ENCODE peak calls at places on chromosomes 2 and 18, in six cellular contexts. M is endothelial cell of umbilical vein, C is A549, A is HepG2, H is K562, F is GM12878. U is an unnamed sample.

GRCh38 chr2:36695746-36696415 is 626 bp upstream of the VIT start:
- DNase-seq in C (peak; percentile 45), M (peak; percentile 70), F (no peak), H (no peak), A (no peak), U (peak; percentile 74)

GRCh38 chr2:155485141-155485842 is 786.8 kb downstream of the KCNJ3 start:
- DNase-seq in C (no peak), F (no peak), A (no peak), H (no peak), M (no peak), U (no peak)

GRCh38 chr2:9637330-9637729 is 6.5 kb upstream of the YWHAQ start:
- DNase-seq in H (no peak), M (peak; percentile 36), C (no peak), A (peak; percentile 62), F (no peak), U (no peak)

GRCh38 chr2:121237336-121237979 is 47.5 kb downstream of the TFCP2L1 start:
- DNase-seq in C (no peak), A (no peak), H (no peak), F (no peak), M (no peak), U (no peak)

GRCh38 chr2:128633501-128633900 is 314.8 kb upstream of the HS6ST1 start:
- DNase-seq in M (no peak), A (no peak), F (no peak), C (no peak), H (no peak), U (no peak)

GRCh38 chr18:57786038-57786437 is 17.1 kb downstream of the ATP8B1 start:
- DNase-seq in M (no peak), C (no peak), F (no peak), A (no peak), H (no peak), U (no peak)

GRCh38 chr18:12403601-12404506 is 3.9 kb upstream of the PRELID3A start:
- DNase-seq in F (no peak), C (peak; percentile 80), A (no peak), M (peak; percentile 68), H (peak; percentile 87), U (peak; percentile 77)

GRCh38 chr18:31407649-31408048 is 31.1 kb downstream of the DSG4 start:
- DNase-seq in M (no peak), A (no peak), C (no peak), H (no peak), F (no peak), U (no peak)

GRCh38 chr2:22281033-22281432 is 1103.9 kb upstream of the KLHL29 start:
- DNase-seq in C (no peak), A (no peak), F (no peak), H (no peak), M (no peak), U (peak; percentile 10)

GRCh38 chr2:241659150-241659739 is 21.8 kb downstream of the ATG4B start:
- DNase-seq in C (peak; percentile 82), A (peak; percentile 78), F (no peak), M (peak; percentile 71), H (peak; percentile 61), U (peak; percentile 74)

GRCh38 chr2:191811807-191812602 is 34.9 kb downstream of the CAVIN2 start:
- DNase-seq in H (peak; percentile 70), A (peak; percentile 68), F (no peak), M (peak; percentile 86), C (peak; percentile 65), U (peak; percentile 62)

GRCh38 chr2:230915297-230915696 is 9.7 kb downstream of the GPR55 start:
- DNase-seq in A (no peak), H (no peak), M (no peak), F (no peak), C (no peak), U (no peak)

GRCh38 chr2:222944552-222944951 is 83.7 kb downstream of the ACSL3 start:
- DNase-seq in M (no peak), A (no peak), F (no peak), H (no peak), C (no peak), U (no peak)

GRCh38 chr2:23381084-23381483 is 3.9 kb upstream of the KLHL29 start:
- DNase-seq in A (peak; percentile 18), F (peak; percentile 44), M (peak; percentile 91), H (no peak), C (peak; percentile 79), U (peak; percentile 70)

GRCh38 chr2:70182689-70183088 is 8.1 kb downstream of the C2orf42 start:
- DNase-seq in H (no peak), A (no peak), F (no peak), C (no peak), M (no peak), U (no peak)

GRCh38 chr18:5627756-5628511 is 84.1 kb upstream of the EPB41L3 start:
- DNase-seq in C (no peak), M (peak; percentile 2), H (no peak), A (no peak), F (no peak), U (no peak)

GRCh38 chr2:24359701-24360049 is 661 bp downstream of the ITSN2 start:
- DNase-seq in A (no peak), H (peak; percentile 38), C (no peak), F (no peak), M (no peak), U (peak; percentile 40)

GRCh38 chr2:128008089-128008672 is 19.7 kb downstream of the SAP130 start:
- DNase-seq in C (no peak), F (no peak), A (no peak), M (no peak), H (no peak), U (peak; percentile 11)

GRCh38 chr2:236054125-236054524 is 114.1 kb downstream of the GBX2 start:
- DNase-seq in A (no peak), F (no peak), M (no peak), C (no peak), H (no peak), U (no peak)

GRCh38 chr2:220887271-220887870 is 684.7 kb downstream of the EPHA4 start:
- DNase-seq in A (no peak), C (no peak), F (no peak), H (no peak), M (no peak), U (no peak)

GRCh38 chr2:101999122-101999789 is 7.5 kb downstream of the IL1R2 start:
- DNase-seq in H (no peak), A (peak; percentile 89), F (no peak), C (peak; percentile 27), M (no peak), U (peak; percentile 11)

GRCh38 chr2:190407246-190407661 is 901 bp upstream of the MFSD6 start:
- DNase-seq in F (no peak), H (peak; percentile 7), A (no peak), M (no peak), C (peak; percentile 24), U (peak; percentile 55)

GRCh38 chr2:102107741-102108070 is 34.8 kb upstream of the IL1R1 start:
- DNase-seq in A (peak; percentile 98), H (no peak), F (peak; percentile 33), C (peak; percentile 75), M (no peak), U (no peak)

GRCh38 chr2:25402477-25402876 is 60.8 kb upstream of the DNMT3A start:
- DNase-seq in F (no peak), A (no peak), H (no peak), C (no peak), M (no peak), U (no peak)

GRCh38 chr2:8575810-8576423 is 105.9 kb upstream of the ID2 start:
- DNase-seq in M (no peak), H (no peak), A (no peak), F (no peak), C (no peak), U (no peak)

GRCh38 chr2:222753251-222753824 is 81.9 kb downstream of the MOGAT1 start:
- DNase-seq in C (no peak), H (peak; percentile 15), M (no peak), A (no peak), F (no peak), U (no peak)

GRCh38 chr2:183149489-183149888 is 25.2 kb downstream of the NUP35 start:
- DNase-seq in M (peak; percentile 8), H (no peak), A (no peak), C (no peak), F (no peak), U (no peak)

DNA sequence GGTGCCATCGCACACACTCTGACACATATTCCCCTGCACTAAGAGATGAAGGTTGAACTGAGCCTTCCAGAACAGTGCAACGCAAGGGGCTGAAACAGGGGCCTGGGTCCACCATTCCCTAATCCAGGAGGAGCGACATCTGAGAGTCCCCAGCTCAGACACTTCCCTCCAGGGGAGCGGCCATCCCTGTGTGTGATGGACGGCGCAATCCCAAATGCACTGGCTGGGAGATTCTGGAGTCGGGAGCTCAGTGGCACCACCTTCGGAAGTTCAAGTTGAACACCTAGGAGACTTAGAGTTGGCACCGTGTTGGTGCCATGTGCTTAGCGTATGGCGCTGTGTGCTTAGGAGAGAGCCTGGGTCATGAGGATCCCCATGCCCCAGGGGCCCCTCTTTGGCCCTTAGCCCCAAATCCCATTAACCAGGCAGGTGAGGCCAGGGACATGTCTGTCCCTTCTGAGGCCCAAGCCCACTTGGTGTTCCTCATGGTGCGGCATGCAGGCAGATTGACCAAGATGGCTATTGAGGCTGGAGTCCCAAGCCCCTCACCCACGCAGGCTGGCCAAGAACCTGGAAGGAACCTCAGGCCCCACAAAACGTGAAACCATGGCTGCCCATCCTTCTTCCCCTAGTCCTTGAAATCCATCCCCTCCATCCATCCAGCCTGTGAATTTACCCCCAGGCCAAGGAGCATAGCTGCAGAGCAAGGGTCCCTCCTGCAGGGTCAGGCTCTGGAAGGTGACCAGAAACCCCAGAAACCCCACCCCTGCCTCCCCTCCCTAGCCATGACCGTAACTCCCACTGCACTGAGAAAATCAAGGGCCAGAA is 114.1 kb upstream of the OTOS start:
- DNase-seq in C (no peak), F (no peak), A (no peak), M (no peak), H (no peak), U (no peak)
- TF ChIP-seq MYC in C (no peak), F (no peak), A (no peak), M (no peak), H (no peak), U (no peak)

GRCh38 chr2:72148391-72148974 is 821 bp upstream of the CYP26B1 start:
- DNase-seq in A (no peak), H (no peak), M (no peak), C (peak; percentile 40), F (no peak), U (peak; percentile 38)
- H3K4me3 ChIP-seq in A (peak overlapping the region; percentile 53), H (no peak overlapping the region), M (peak overlapping the region; percentile 42), C (peak overlapping the region; percentile 61), F (no peak overlapping the region), U (peak overlapping the region; percentile 52)

GRCh38 chr2:19819097-19820065 is 82.4 kb downstream of the TTC32 start:
- DNase-seq in A (no peak), C (peak; percentile 65), M (no peak), H (no peak), F (no peak), U (no peak)
- TF ChIP-seq MYC in A (no peak), C (no peak), M (no peak), H (no peak), F (no peak), U (no peak)

DNA sequence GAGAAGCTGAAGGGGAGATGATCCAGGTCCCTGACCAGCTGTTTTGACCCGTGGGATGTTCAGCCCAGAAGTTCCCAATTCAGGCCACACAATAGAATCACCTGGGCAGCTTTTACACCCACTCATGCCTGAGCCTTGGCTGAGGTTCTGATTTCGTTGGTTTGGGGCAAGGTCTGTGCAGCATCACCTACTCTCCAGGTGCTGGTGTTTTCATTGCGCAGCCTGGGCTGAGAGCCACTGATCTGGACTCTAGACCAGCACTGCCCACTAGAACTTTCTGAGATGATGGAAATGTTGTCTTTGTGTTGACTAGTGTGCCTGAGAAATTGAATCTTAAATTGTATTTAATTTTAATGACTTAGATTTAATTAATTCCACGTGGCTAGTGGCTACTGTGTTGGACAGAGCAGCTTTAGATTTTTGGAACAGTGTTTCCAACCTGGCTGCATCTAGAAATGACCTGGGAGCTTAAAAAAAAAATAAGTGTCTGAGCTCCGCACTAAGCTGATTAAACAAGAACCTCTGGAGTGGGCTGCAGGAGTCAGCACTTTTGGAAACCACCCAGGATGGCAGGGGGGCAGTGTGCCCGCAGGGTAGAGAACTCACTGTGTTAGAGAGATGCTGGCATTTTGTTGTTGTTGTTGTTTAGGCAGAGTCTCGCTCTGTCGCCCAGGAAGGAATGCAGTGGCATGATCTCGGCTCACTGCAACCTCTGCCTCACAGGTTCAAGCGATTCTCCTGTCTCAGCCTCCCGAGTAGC is 33.7 kb downstream of the DYSF start:
- DNase-seq in C (no peak), H (no peak), F (no peak), M (no peak), A (no peak), U (no peak)
- H3K4me3 ChIP-seq in C (no peak overlapping the region), H (no peak overlapping the region), F (no peak overlapping the region), M (no peak overlapping the region), A (no peak overlapping the region), U (no peak overlapping the region)